ENCODE peak calls at places on chromosomes 1 and 21, in seven cellular contexts. C, W, J, F, G, L and S are unnamed samples.

GRCh38 chr21:35599164-35599563 is 461.2 kb downstream of the SETD4 start:
- DNase-seq in C (no peak), W (no peak), J (no peak), F (no peak), G (no peak), L (no peak), S (no peak)

GRCh38 chr1:114510235-114511047 is 562 bp downstream of the TRIM33 start:
- DNase-seq in C (peak), W (peak), J (peak), F (peak), G (peak), L (peak), S (peak)

GRCh38 chr1:3417082-3417728 is 37.3 kb upstream of the ARHGEF16 start:
- DNase-seq in C (no peak), W (no peak), J (no peak), F (no peak), G (no peak), L (no peak), S (no peak)

GRCh38 chr1:183404456-183404855 is 13.7 kb downstream of the NMNAT2 start:
- DNase-seq in C (no peak), W (no peak), J (no peak), F (no peak), G (no peak), L (no peak), S (no peak)

GRCh38 chr1:40627987-40628902 is 37.2 kb downstream of the RIMS3 start:
- DNase-seq in C (no peak), W (no peak), J (no peak), F (no peak), G (no peak), L (no peak), S (no peak)

GRCh38 chr1:226308166-226308722 is 720 bp downstream of the LIN9 start:
- DNase-seq in C (no peak), W (no peak), J (no peak), F (no peak), G (no peak), L (no peak), S (no peak)

GRCh38 chr1:43947890-43948437 is 1.2 kb downstream of the IPO13 start:
- DNase-seq in C (no peak), W (no peak), J (no peak), F (no peak), G (no peak), L (no peak), S (no peak)

GRCh38 chr1:31718519-31718918 is 14.7 kb upstream of the COL16A1 start:
- DNase-seq in C (no peak), W (no peak), J (no peak), F (no peak), G (no peak), L (no peak), S (no peak)

GRCh38 chr1:32263744-32264143 is 12.7 kb downstream of the LCK start:
- DNase-seq in C (no peak), W (no peak), J (no peak), F (no peak), G (no peak), L (no peak), S (no peak)

GRCh38 chr1:58720680-58721079 is 20.8 kb upstream of the MYSM1 start:
- DNase-seq in C (no peak), W (no peak), J (peak), F (no peak), G (no peak), L (no peak), S (no peak)

GRCh38 chr1:901108-901859 is 22.4 kb upstream of the SAMD11 start:
- DNase-seq in C (no peak), W (no peak), J (no peak), F (no peak), G (no peak), L (no peak), S (no peak)

GRCh38 chr1:31977361-31978131 is 36.1 kb upstream of the KHDRBS1 start:
- DNase-seq in C (no peak), W (peak), J (peak), F (peak), G (peak), L (no peak), S (peak)

GRCh38 chr1:90347366-90347765 is 352.5 kb downstream of the ZNF326 start:
- DNase-seq in C (no peak), W (no peak), J (no peak), F (no peak), G (no peak), L (no peak), S (no peak)

GRCh38 chr1:202241376-202242079 is 47.9 kb downstream of the LGR6 start:
- DNase-seq in C (no peak), W (no peak), J (no peak), F (peak), G (no peak), L (no peak), S (no peak)

GRCh38 chr1:153506386-153506785 is 29.4 kb downstream of the S100A6 start:
- DNase-seq in C (no peak), W (no peak), J (no peak), F (no peak), G (no peak), L (no peak), S (no peak)

GRCh38 chr1:116292929-116293725 is 79.9 kb upstream of the ATP1A1 start:
- DNase-seq in C (no peak), W (no peak), J (no peak), F (no peak), G (peak), L (peak), S (no peak)

GRCh38 chr1:206050655-206051235 is 2.2 kb upstream of the RHEX start:
- DNase-seq in C (no peak), W (no peak), J (peak), F (no peak), G (no peak), L (peak), S (no peak)

GRCh38 chr21:40291560-40291959 is 424.3 kb downstream of the PCP4 start:
- DNase-seq in C (no peak), W (peak), J (no peak), F (peak), G (no peak), L (no peak), S (peak)

GRCh38 chr1:25699501-25700089 is 83.0 kb downstream of the MAN1C1 start:
- DNase-seq in C (no peak), W (no peak), J (no peak), F (no peak), G (peak), L (no peak), S (no peak)

GRCh38 chr1:113534875-113535274 is 144.6 kb downstream of the MAGI3 start:
- DNase-seq in C (no peak), W (peak), J (peak), F (no peak), G (no peak), L (no peak), S (no peak)

GRCh38 chr1:10667815-10668214 is 128.6 kb downstream of the CASZ1 start:
- DNase-seq in C (no peak), W (no peak), J (no peak), F (no peak), G (no peak), L (no peak), S (no peak)

DNA sequence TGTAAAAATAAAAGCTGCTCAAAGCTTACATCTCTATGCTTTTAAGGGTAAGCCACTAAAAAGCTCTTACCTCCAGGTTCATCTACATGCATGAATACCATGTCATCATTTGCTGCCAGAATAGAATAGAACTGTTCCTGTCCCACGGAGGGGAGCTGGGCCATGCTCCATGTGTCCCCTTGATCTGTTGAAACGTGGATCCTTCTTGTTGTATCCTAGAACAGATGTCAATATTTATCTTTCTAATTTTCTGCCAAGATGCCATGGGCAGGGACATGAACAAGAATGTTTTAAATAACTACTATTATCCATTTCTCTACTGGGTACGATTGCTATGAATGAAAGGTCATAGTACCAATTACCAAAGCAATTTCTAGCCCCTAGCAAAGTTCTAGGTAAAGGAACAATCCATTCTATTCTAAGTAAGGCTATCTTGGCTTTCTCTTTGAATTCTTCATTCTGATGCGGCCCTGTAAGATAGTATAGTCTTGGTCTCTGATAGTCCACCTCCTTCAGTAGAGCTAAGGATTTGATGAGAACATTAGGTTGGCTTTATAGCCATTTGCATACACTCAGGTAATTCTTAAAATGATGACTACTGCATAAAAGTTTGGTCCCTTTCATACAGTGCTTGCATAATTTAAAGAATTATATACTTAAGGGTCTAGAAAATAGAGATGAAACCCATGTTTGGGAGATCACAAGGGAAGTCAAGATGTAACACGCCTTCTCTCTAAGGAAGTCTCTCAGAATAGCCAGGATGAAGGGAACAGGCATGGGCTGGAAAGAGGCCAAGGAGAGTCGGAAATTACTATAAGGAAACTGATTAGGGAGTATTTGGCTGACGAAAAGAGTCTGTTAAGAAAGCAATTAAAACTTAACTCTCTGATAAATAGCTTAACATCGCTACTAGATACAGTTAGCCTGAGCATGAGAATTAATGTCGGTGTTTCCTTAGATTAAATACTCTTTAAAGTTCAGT is 35.4 kb upstream of the MYBPHL start:
- DNase-seq in C (no peak), W (no peak), J (no peak), F (no peak), G (no peak), L (no peak), S (no peak)
- H2BK5ac ChIP-seq in C (no peak), W (no peak), J (no peak), F (no peak), G (no peak), L (no peak), S (no peak)

DNA sequence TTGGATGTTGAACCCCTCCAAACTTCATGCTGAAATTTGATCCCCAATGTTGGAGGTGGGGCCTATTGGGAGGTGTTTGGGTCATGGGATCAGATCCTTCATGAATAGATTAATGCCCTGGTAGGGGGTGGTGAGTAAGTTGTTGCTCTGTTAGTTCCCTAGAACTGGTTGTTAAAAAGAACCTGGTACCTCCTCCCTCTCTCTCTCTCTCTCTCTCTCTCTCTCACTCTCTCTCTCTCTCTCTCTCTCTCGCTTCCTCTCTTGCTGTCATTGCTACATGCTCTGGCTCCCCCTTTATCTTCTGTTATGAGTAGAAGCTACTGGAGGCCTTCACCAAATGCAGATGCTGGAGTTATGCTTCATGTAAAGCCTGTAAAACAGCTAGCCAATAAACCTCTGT is 498.2 kb upstream of the NR5A2 start:
- DNase-seq in C (no peak), W (no peak), J (no peak), F (no peak), G (no peak), L (no peak), S (no peak)
- H2BK5ac ChIP-seq in C (no peak), W (no peak), J (no peak), F (no peak), G (no peak), L (no peak), S (no peak)

DNA sequence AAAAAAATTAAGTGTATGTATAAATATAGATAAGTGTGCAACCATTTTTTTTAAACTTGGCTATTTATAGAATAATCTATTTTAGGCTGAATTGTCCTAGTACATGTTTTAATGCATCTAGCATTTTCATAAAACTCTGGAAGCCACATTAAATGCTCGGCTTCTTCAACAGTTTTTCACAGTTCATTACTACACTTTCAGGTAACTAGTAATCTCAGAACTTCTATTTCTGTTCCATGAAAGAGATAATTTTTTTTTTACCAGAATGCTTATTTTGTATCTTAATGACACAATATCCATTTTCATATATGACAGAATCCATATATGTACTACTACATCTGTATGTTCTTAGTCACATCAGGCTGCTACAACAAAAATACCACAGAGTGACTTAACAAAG is 43.3 kb downstream of the ARHGAP29 start:
- DNase-seq in C (no peak), W (no peak), J (no peak), F (no peak), G (no peak), L (no peak), S (no peak)
- H2BK5ac ChIP-seq in C (no peak), W (no peak), J (no peak), F (no peak), G (no peak), L (no peak), S (no peak)

GRCh38 chr21:45119812-45120211 is 45.4 kb downstream of the ADARB1 start:
- DNase-seq in C (no peak), W (no peak), J (no peak), F (no peak), G (no peak), L (no peak), S (no peak)
- H2BK5ac ChIP-seq in C (no peak), W (no peak), J (no peak), F (no peak), G (no peak), L (no peak), S (no peak)

GRCh38 chr1:4624801-4625200 is 29.6 kb upstream of the AJAP1 start:
- DNase-seq in C (no peak), W (no peak), J (no peak), F (no peak), G (no peak), L (no peak), S (no peak)

GRCh38 chr1:4624141-4624715 is 30.2 kb upstream of the AJAP1 start:
- DNase-seq in C (no peak), W (no peak), J (no peak), F (no peak), G (no peak), L (no peak), S (no peak)

GRCh38 chr1:4626061-4626460 is 28.3 kb upstream of the AJAP1 start:
- DNase-seq in C (no peak), W (no peak), J (no peak), F (no peak), G (no peak), L (no peak), S (no peak)

GRCh38 chr1:4621646-4622045 is 32.8 kb upstream of the AJAP1 start:
- DNase-seq in C (no peak), W (no peak), J (no peak), F (no peak), G (no peak), L (no peak), S (no peak)

DNA sequence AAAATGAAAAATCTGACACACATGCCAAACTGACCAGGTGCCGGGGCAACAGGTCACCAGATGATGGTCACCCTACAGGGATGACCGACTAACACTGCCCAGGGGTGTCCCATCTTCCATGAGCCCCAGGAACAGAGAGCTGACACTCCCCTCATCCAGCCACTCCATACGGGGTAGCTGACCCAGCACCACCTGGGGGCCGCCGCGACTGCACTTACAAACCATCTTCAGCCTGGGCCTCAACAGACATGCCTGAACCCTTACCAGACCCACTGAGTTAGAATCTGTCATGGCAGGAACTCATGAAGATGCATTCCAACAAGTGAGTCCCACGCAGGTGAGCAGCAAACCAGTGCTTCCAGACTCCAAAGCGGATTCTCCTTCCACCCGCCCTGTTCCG is 31.6 kb upstream of the AJAP1 start:
- DNase-seq in C (no peak), W (no peak), J (no peak), F (no peak), G (no peak), L (no peak), S (no peak)
- H2BK5ac ChIP-seq in C (no peak), W (no peak), J (no peak), F (no peak), G (no peak), L (no peak), S (no peak)

DNA sequence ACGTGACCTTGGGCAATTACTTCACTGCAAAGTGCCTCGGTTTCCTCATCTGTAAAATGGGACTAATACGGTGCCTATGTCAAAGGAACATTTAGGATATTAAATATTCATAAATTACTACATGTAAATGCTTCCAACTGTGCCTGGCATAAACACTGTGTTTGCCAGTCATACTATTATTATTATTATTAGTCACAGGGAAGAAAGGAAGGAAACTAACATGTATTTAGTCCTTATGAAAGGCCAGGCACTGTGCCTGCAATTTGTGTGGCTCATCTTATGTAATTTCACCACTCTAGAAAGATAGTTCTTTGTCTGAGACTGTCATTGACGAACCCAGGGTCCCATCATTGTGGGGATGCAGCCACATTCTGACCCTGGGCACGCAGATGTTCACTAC is 45.0 kb downstream of the EPHB2 start:
- DNase-seq in C (no peak), W (no peak), J (peak), F (no peak), G (no peak), L (no peak), S (no peak)
- H2BK5ac ChIP-seq in C (no peak), W (no peak), J (no peak), F (no peak), G (no peak), L (no peak), S (no peak)

DNA sequence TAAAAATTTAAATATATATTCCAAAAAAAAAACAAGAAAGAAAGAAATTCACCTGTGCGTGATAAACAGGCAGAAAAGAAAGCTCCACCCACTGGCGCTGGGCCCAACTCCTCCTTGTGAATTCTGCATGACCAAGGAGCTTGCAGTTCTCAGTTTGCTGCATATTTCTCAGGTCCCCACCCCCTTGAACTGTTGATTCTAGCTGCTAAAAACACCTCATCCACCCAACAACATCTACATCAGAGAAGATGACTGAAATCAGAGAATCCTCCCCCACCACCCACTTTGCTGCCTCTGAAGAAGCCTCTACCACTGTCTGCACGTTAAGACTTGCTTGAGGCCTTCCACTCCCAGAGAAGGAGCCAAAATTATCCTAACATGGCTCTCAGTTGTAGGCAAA is 104.8 kb downstream of the RGS2 start:
- DNase-seq in C (no peak), W (no peak), J (no peak), F (no peak), G (peak), L (no peak), S (no peak)
- H2BK5ac ChIP-seq in C (no peak), W (no peak), J (no peak), F (no peak), G (no peak), L (no peak), S (no peak)

DNA sequence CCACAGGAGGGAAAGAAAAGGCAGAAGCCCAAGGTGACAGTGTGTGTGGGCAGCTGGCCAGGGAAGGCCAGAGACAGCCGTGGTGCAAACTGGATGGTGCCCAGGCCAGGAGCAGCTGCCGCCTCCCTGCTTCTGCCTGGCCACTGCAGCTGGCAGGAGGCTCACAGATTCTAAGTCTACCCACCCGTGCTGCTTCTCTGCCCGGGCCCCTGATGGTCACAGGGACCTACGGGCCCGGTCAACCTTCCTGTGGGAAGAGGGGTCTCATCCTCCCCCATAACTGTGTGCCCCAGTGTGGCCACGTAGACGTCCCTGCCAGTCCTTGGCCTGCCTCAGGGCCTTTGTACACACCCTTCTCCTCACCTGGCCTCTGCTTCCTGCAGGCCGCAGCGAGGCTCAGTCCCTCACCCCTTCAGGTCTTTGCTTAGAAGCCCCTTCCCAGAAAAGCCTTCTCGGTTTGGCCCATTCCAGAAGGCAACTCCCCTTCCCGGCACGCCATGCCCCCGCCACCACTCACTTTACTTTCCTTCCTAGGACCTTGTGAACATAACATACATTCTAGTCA is 192.6 kb upstream of the AJAP1 start:
- DNase-seq in C (no peak), W (no peak), J (no peak), F (no peak), G (no peak), L (no peak), S (no peak)
- H2BK5ac ChIP-seq in C (no peak), W (no peak), J (no peak), F (no peak), G (no peak), L (no peak), S (no peak)